ENCODE peak calls at places on chromosomes 13 and 19, in four cellular contexts. One of them, this sample, is unnamed.

GRCh38 chr19:7292950-7293794 is 1.0 kb downstream of the INSR start:
- DNase-seq in OCI-LY7: peak
- DNase-seq in PC-9: no peak
- DNase-seq in SK-N-SH: peak
- DNase-seq in this sample: no peak

GRCh38 chr13:95492044-95492801 is 60.3 kb upstream of the CLDN10 start:
- DNase-seq in SK-N-SH: no peak
- DNase-seq in PC-9: peak
- DNase-seq in OCI-LY7: no peak
- DNase-seq in this sample: no peak

GRCh38 chr13:21837841-21838551 is 167.1 kb downstream of the FGF9 start:
- DNase-seq in SK-N-SH: no peak
- DNase-seq in OCI-LY7: no peak
- DNase-seq in PC-9: no peak
- DNase-seq in this sample: peak

GRCh38 chr13:67568205-67568604 is 338.1 kb upstream of the PCDH9 start:
- DNase-seq in OCI-LY7: no peak
- DNase-seq in PC-9: no peak
- DNase-seq in SK-N-SH: no peak
- DNase-seq in this sample: no peak

GRCh38 chr19:52963229-52963760 is 614 bp upstream of the ZNF816 start:
- DNase-seq in PC-9: no peak
- DNase-seq in SK-N-SH: peak
- DNase-seq in OCI-LY7: no peak
- DNase-seq in this sample: no peak

GRCh38 chr19:29285878-29286277 is 72.9 kb upstream of the UQCRFS1 start:
- DNase-seq in OCI-LY7: no peak
- DNase-seq in SK-N-SH: peak
- DNase-seq in PC-9: no peak
- DNase-seq in this sample: no peak

GRCh38 chr19:48415395-48415794 is 21.9 kb downstream of the GRIN2D start:
- DNase-seq in PC-9: peak
- DNase-seq in OCI-LY7: peak
- DNase-seq in SK-N-SH: peak
- DNase-seq in this sample: no peak

GRCh38 chr13:114099918-114100445 is 32.4 kb downstream of the RASA3 start:
- DNase-seq in OCI-LY7: peak
- DNase-seq in SK-N-SH: peak
- DNase-seq in PC-9: no peak
- DNase-seq in this sample: peak

GRCh38 chr13:35838356-35838755 is 292.8 kb downstream of the DCLK1 start:
- DNase-seq in PC-9: no peak
- DNase-seq in OCI-LY7: no peak
- DNase-seq in SK-N-SH: no peak
- DNase-seq in this sample: peak

GRCh38 chr19:2952953-2953481 is 8.2 kb upstream of the ZNF77 start:
- DNase-seq in PC-9: peak
- DNase-seq in OCI-LY7: peak
- DNase-seq in SK-N-SH: no peak
- DNase-seq in this sample: no peak

GRCh38 chr13:51834581-51835158 is 10.3 kb downstream of the TMEM272 start:
- DNase-seq in SK-N-SH: peak
- DNase-seq in OCI-LY7: no peak
- DNase-seq in PC-9: no peak
- DNase-seq in this sample: peak

GRCh38 chr13:60990032-60990733 is 425.5 kb downstream of the PCDH20 start:
- DNase-seq in SK-N-SH: no peak
- DNase-seq in OCI-LY7: peak
- DNase-seq in PC-9: peak
- DNase-seq in this sample: no peak

GRCh38 chr13:59475911-59476310 is 687.8 kb downstream of the DIAPH3 start:
- DNase-seq in SK-N-SH: no peak
- DNase-seq in PC-9: no peak
- DNase-seq in OCI-LY7: no peak
- DNase-seq in this sample: no peak

GRCh38 chr19:4301590-4302237 is 475 bp downstream of the TMIGD2 start:
- DNase-seq in PC-9: no peak
- DNase-seq in OCI-LY7: no peak
- DNase-seq in SK-N-SH: no peak
- DNase-seq in this sample: no peak

GRCh38 chr13:100014621-100015020 is 33.0 kb downstream of the ZIC2 start:
- DNase-seq in OCI-LY7: no peak
- DNase-seq in SK-N-SH: no peak
- DNase-seq in PC-9: no peak
- DNase-seq in this sample: no peak

GRCh38 chr13:100088282-100088647 is 628 bp upstream of the PCCA start:
- DNase-seq in OCI-LY7: no peak
- DNase-seq in PC-9: no peak
- DNase-seq in SK-N-SH: no peak
- DNase-seq in this sample: no peak

GRCh38 chr19:12346896-12347295 is 13.5 kb upstream of the ZNF563 start:
- DNase-seq in PC-9: no peak
- DNase-seq in SK-N-SH: no peak
- DNase-seq in OCI-LY7: peak
- DNase-seq in this sample: no peak

GRCh38 chr13:49938921-49939320 is 2.8 kb upstream of the SPRYD7 start:
- DNase-seq in OCI-LY7: no peak
- DNase-seq in PC-9: no peak
- DNase-seq in SK-N-SH: no peak
- DNase-seq in this sample: no peak

GRCh38 chr19:49512970-49513745 is 697 bp downstream of the FCGRT start:
- DNase-seq in OCI-LY7: peak
- DNase-seq in SK-N-SH: peak
- DNase-seq in PC-9: no peak
- DNase-seq in this sample: no peak

GRCh38 chr13:87736849-87737400 is 65.8 kb downstream of the SLITRK5 start:
- DNase-seq in OCI-LY7: no peak
- DNase-seq in PC-9: no peak
- DNase-seq in SK-N-SH: no peak
- DNase-seq in this sample: no peak

GRCh38 chr13:101917833-101918755 is 465.6 kb downstream of the ITGBL1 start:
- DNase-seq in PC-9: no peak
- DNase-seq in SK-N-SH: peak
- DNase-seq in OCI-LY7: no peak
- DNase-seq in this sample: no peak

GRCh38 chr13:25466880-25467279 is 95.1 kb downstream of the ATP8A2 start:
- DNase-seq in SK-N-SH: no peak
- DNase-seq in OCI-LY7: no peak
- DNase-seq in PC-9: no peak
- DNase-seq in this sample: no peak

GRCh38 chr19:1657632-1658445 is 5.4 kb upstream of the TCF3 start:
- DNase-seq in OCI-LY7: no peak
- DNase-seq in SK-N-SH: no peak
- DNase-seq in PC-9: peak
- DNase-seq in this sample: no peak

GRCh38 chr19:33375760-33376159 is 2.3 kb downstream of the CEBPG start:
- DNase-seq in OCI-LY7: no peak
- DNase-seq in PC-9: no peak
- DNase-seq in SK-N-SH: no peak
- DNase-seq in this sample: no peak

GRCh38 chr13:94595943-94596574 is at the start of gene TGDS:
- DNase-seq in SK-N-SH: peak
- DNase-seq in OCI-LY7: peak
- DNase-seq in PC-9: peak
- DNase-seq in this sample: peak

GRCh38 chr19:35373492-35373891 is 2.6 kb downstream of the GPR42 start:
- DNase-seq in OCI-LY7: no peak
- DNase-seq in SK-N-SH: no peak
- DNase-seq in PC-9: no peak
- DNase-seq in this sample: no peak

GRCh38 chr13:112233716-112234115 is 142.4 kb upstream of the SPACA7 start:
- DNase-seq in OCI-LY7: no peak
- DNase-seq in PC-9: no peak
- DNase-seq in SK-N-SH: no peak
- DNase-seq in this sample: no peak

GRCh38 chr13:102309110-102309509 is 92.7 kb downstream of the FGF14 start:
- DNase-seq in OCI-LY7: no peak
- DNase-seq in PC-9: no peak
- DNase-seq in SK-N-SH: no peak
- DNase-seq in this sample: no peak

GRCh38 chr13:109468123-109468522 is 318.3 kb downstream of the IRS2 start:
- DNase-seq in SK-N-SH: no peak
- DNase-seq in OCI-LY7: no peak
- DNase-seq in PC-9: no peak
- DNase-seq in this sample: no peak

GRCh38 chr13:73167046-73167820 is 108.4 kb downstream of the KLF5 start:
- DNase-seq in SK-N-SH: no peak
- DNase-seq in PC-9: no peak
- DNase-seq in OCI-LY7: no peak
- DNase-seq in this sample: no peak

GRCh38 chr19:11554160-11554559 is 4.9 kb downstream of the ELOF1 start:
- DNase-seq in SK-N-SH: no peak
- DNase-seq in PC-9: no peak
- DNase-seq in OCI-LY7: peak
- DNase-seq in this sample: no peak

GRCh38 chr19:38880882-38881609 is 3.0 kb upstream of the RINL start:
- DNase-seq in OCI-LY7: no peak
- DNase-seq in SK-N-SH: peak
- DNase-seq in PC-9: no peak
- DNase-seq in this sample: no peak

GRCh38 chr13:46383383-46383782 is 3.7 kb downstream of the RUBCNL start:
- DNase-seq in PC-9: no peak
- DNase-seq in OCI-LY7: peak
- DNase-seq in SK-N-SH: no peak
- DNase-seq in this sample: no peak

GRCh38 chr13:99516153-99516929 is 15.1 kb downstream of the TM9SF2 start:
- DNase-seq in PC-9: no peak
- DNase-seq in SK-N-SH: no peak
- DNase-seq in OCI-LY7: no peak
- DNase-seq in this sample: no peak

GRCh38 chr13:66301482-66301881 is 928.7 kb downstream of the PCDH9 start:
- DNase-seq in PC-9: no peak
- DNase-seq in SK-N-SH: no peak
- DNase-seq in OCI-LY7: no peak
- DNase-seq in this sample: no peak

GRCh38 chr19:17560205-17560595 is 4.8 kb downstream of the COLGALT1 start:
- DNase-seq in SK-N-SH: no peak
- DNase-seq in PC-9: no peak
- DNase-seq in OCI-LY7: no peak
- DNase-seq in this sample: no peak

GRCh38 chr13:74444877-74445479 is 310.8 kb upstream of the KLF12 start:
- DNase-seq in PC-9: no peak
- DNase-seq in OCI-LY7: no peak
- DNase-seq in SK-N-SH: peak
- DNase-seq in this sample: no peak

GRCh38 chr19:10044390-10044789 is 31.1 kb downstream of the RDH8 start:
- DNase-seq in PC-9: no peak
- DNase-seq in SK-N-SH: no peak
- DNase-seq in OCI-LY7: peak
- DNase-seq in this sample: no peak

GRCh38 chr19:10043286-10043927 is 30.1 kb downstream of the RDH8 start:
- DNase-seq in OCI-LY7: no peak
- DNase-seq in SK-N-SH: no peak
- DNase-seq in PC-9: no peak
- DNase-seq in this sample: no peak

GRCh38 chr19:10049626-10050025 is 36.3 kb downstream of the RDH8 start:
- DNase-seq in OCI-LY7: no peak
- DNase-seq in SK-N-SH: no peak
- DNase-seq in PC-9: no peak
- DNase-seq in this sample: no peak

GRCh38 chr19:10045371-10045770 is 32.1 kb downstream of the RDH8 start:
- DNase-seq in OCI-LY7: no peak
- DNase-seq in PC-9: no peak
- DNase-seq in SK-N-SH: no peak
- DNase-seq in this sample: no peak
- H3K4me3 ChIP-seq in OCI-LY7: no peak
- H3K4me3 ChIP-seq in PC-9: no peak
- H3K4me3 ChIP-seq in SK-N-SH: no peak
- H3K4me3 ChIP-seq in this sample: no peak

DNA sequence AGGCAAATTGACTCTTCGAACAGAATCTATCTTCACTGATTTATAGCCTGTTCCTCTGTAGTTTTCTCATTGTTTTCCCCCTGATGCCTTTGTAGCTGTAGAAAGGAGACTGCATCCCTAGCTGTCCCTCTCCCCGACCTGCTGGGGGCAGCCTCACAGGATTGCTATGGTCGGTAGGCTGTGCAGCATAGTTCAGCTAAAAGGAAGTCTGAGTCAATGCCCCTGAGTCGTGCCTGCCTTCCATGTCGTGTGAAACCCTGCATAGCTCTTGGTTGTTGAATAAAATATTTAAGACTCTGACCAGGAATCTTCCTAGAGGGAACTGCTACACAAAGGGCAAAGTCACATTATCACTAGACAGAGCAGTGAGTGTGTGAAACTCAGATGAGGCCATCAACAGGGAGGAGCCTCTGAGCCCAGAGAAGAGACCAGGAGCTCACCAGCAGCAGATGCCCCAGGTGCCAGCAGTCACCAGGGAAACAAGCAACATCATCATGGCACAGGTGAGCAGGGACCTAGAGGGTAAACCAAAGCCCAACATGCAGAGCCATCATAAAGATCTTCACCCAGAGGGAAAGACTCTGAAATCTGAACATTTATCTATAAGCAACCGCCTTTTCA is 108.4 kb upstream of the NBEA start:
- DNase-seq in SK-N-SH: no peak
- DNase-seq in PC-9: no peak
- DNase-seq in OCI-LY7: peak
- DNase-seq in this sample: no peak
- H3K27ac ChIP-seq in SK-N-SH: no peak
- H3K27ac ChIP-seq in PC-9: no peak
- H3K27ac ChIP-seq in OCI-LY7: no peak
- H3K27ac ChIP-seq in this sample: no peak

GRCh38 chr13:37616131-37616530 is 17.6 kb upstream of the POSTN start:
- DNase-seq in SK-N-SH: no peak
- DNase-seq in OCI-LY7: no peak
- DNase-seq in PC-9: no peak
- DNase-seq in this sample: no peak
- H3K4me3 ChIP-seq in SK-N-SH: no peak
- H3K4me3 ChIP-seq in OCI-LY7: no peak
- H3K4me3 ChIP-seq in PC-9: no peak
- H3K4me3 ChIP-seq in this sample: no peak

DNA sequence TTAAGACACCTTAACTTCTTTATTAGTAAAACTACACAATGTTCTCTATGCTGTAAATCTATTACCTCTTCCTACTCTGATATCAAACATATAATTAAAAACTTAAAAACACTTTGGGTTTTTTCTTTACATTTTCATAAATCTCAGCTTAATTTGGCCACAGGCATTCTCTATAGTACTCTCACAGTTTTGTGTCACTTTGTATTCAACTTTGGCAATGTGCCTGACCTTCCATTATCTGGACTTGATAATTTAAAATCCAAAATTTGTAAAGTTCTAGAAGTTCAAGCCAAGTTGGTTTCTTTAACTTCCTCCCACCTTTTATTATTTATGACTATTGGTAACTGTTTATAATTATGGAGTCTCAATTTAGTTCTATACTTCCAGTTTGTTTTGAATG is 46.4 kb downstream of the VWA8 start:
- DNase-seq in SK-N-SH: no peak
- DNase-seq in OCI-LY7: no peak
- DNase-seq in PC-9: no peak
- DNase-seq in this sample: no peak
- H3K27ac ChIP-seq in SK-N-SH: no peak
- H3K27ac ChIP-seq in OCI-LY7: no peak
- H3K27ac ChIP-seq in PC-9: no peak
- H3K27ac ChIP-seq in this sample: no peak

This sample was measured in SJSA1.